ENCODE peak calls at places on chromosomes 13 and 19, in ten cellular contexts. One of them, this sample, is unnamed.

GRCh38 chr19:48708471-48708870 is 11.1 kb downstream of the MAMSTR start:
- DNase-seq in GM12878: no peak
- DNase-seq in ovary: no peak
- DNase-seq in IMR-90: no peak
- DNase-seq in heart left ventricle: no peak
- DNase-seq in upper lobe of left lung: no peak
- DNase-seq in right lobe of liver: no peak
- DNase-seq in transverse colon: no peak
- DNase-seq in HCT116: no peak
- DNase-seq in endothelial cell of umbilical vein: no peak
- DNase-seq in this sample: no peak

GRCh38 chr19:46955813-46956371 is 63.7 kb upstream of the NPAS1 start:
- DNase-seq in HCT116: no peak
- DNase-seq in endothelial cell of umbilical vein: no peak
- DNase-seq in transverse colon: no peak
- DNase-seq in ovary: no peak
- DNase-seq in upper lobe of left lung: no peak
- DNase-seq in right lobe of liver: no peak
- DNase-seq in GM12878: no peak
- DNase-seq in heart left ventricle: no peak
- DNase-seq in IMR-90: no peak
- DNase-seq in this sample: no peak

GRCh38 chr13:109672545-109672944 is 113.8 kb downstream of the IRS2 start:
- DNase-seq in HCT116: no peak
- DNase-seq in IMR-90: peak
- DNase-seq in GM12878: no peak
- DNase-seq in right lobe of liver: no peak
- DNase-seq in ovary: no peak
- DNase-seq in upper lobe of left lung: no peak
- DNase-seq in endothelial cell of umbilical vein: no peak
- DNase-seq in heart left ventricle: no peak
- DNase-seq in transverse colon: no peak
- DNase-seq in this sample: no peak

GRCh38 chr19:10639836-10640235 is 14.3 kb upstream of the ILF3 start:
- DNase-seq in ovary: no peak
- DNase-seq in GM12878: peak
- DNase-seq in right lobe of liver: no peak
- DNase-seq in endothelial cell of umbilical vein: no peak
- DNase-seq in IMR-90: no peak
- DNase-seq in upper lobe of left lung: no peak
- DNase-seq in transverse colon: no peak
- DNase-seq in HCT116: no peak
- DNase-seq in heart left ventricle: no peak
- DNase-seq in this sample: no peak

GRCh38 chr19:43743059-43743458 is 11.7 kb downstream of the SMG9 start:
- DNase-seq in transverse colon: no peak
- DNase-seq in right lobe of liver: no peak
- DNase-seq in GM12878: no peak
- DNase-seq in heart left ventricle: no peak
- DNase-seq in endothelial cell of umbilical vein: no peak
- DNase-seq in IMR-90: peak
- DNase-seq in upper lobe of left lung: no peak
- DNase-seq in HCT116: no peak
- DNase-seq in ovary: no peak
- DNase-seq in this sample: no peak

GRCh38 chr19:46536391-46536790 is 40.7 kb upstream of the PNMA8B start:
- DNase-seq in upper lobe of left lung: no peak
- DNase-seq in right lobe of liver: no peak
- DNase-seq in ovary: no peak
- DNase-seq in IMR-90: no peak
- DNase-seq in transverse colon: no peak
- DNase-seq in endothelial cell of umbilical vein: no peak
- DNase-seq in heart left ventricle: no peak
- DNase-seq in GM12878: no peak
- DNase-seq in HCT116: no peak
- DNase-seq in this sample: no peak

GRCh38 chr13:33827152-33827551 is 9.2 kb downstream of the RFC3 start:
- DNase-seq in right lobe of liver: no peak
- DNase-seq in IMR-90: no peak
- DNase-seq in heart left ventricle: no peak
- DNase-seq in ovary: no peak
- DNase-seq in endothelial cell of umbilical vein: no peak
- DNase-seq in upper lobe of left lung: no peak
- DNase-seq in transverse colon: no peak
- DNase-seq in HCT116: no peak
- DNase-seq in GM12878: no peak
- DNase-seq in this sample: no peak

GRCh38 chr19:36916991-36917390 is 859 bp downstream of the ZNF568 start:
- DNase-seq in ovary: no peak
- DNase-seq in endothelial cell of umbilical vein: no peak
- DNase-seq in right lobe of liver: no peak
- DNase-seq in IMR-90: peak
- DNase-seq in HCT116: no peak
- DNase-seq in upper lobe of left lung: no peak
- DNase-seq in heart left ventricle: no peak
- DNase-seq in GM12878: no peak
- DNase-seq in transverse colon: no peak
- DNase-seq in this sample: peak

GRCh38 chr13:24892844-24893243 is 128.9 kb downstream of the RNF17 start:
- DNase-seq in ovary: no peak
- DNase-seq in upper lobe of left lung: no peak
- DNase-seq in GM12878: no peak
- DNase-seq in HCT116: no peak
- DNase-seq in right lobe of liver: no peak
- DNase-seq in endothelial cell of umbilical vein: no peak
- DNase-seq in IMR-90: no peak
- DNase-seq in heart left ventricle: no peak
- DNase-seq in transverse colon: no peak
- DNase-seq in this sample: no peak

GRCh38 chr19:50568321-50569022 is at the start of gene LRRC4B:
- DNase-seq in GM12878: no peak
- DNase-seq in right lobe of liver: no peak
- DNase-seq in ovary: no peak
- DNase-seq in heart left ventricle: no peak
- DNase-seq in endothelial cell of umbilical vein: no peak
- DNase-seq in transverse colon: no peak
- DNase-seq in upper lobe of left lung: no peak
- DNase-seq in HCT116: no peak
- DNase-seq in IMR-90: no peak
- DNase-seq in this sample: no peak

GRCh38 chr19:8648240-8648639 is 17.8 kb downstream of the NFILZ start:
- DNase-seq in endothelial cell of umbilical vein: no peak
- DNase-seq in right lobe of liver: no peak
- DNase-seq in ovary: no peak
- DNase-seq in IMR-90: no peak
- DNase-seq in transverse colon: no peak
- DNase-seq in HCT116: no peak
- DNase-seq in heart left ventricle: no peak
- DNase-seq in GM12878: no peak
- DNase-seq in upper lobe of left lung: no peak
- DNase-seq in this sample: peak

GRCh38 chr19:51808333-51808986 is 13.5 kb downstream of the FPR3 start:
- DNase-seq in GM12878: no peak
- DNase-seq in ovary: no peak
- DNase-seq in endothelial cell of umbilical vein: peak
- DNase-seq in transverse colon: no peak
- DNase-seq in upper lobe of left lung: no peak
- DNase-seq in HCT116: no peak
- DNase-seq in IMR-90: no peak
- DNase-seq in heart left ventricle: no peak
- DNase-seq in right lobe of liver: no peak
- DNase-seq in this sample: no peak
- TF ChIP-seq CTCF in GM12878: no peak
- TF ChIP-seq CTCF in ovary: no peak
- TF ChIP-seq CTCF in endothelial cell of umbilical vein: no peak
- TF ChIP-seq CTCF in transverse colon: no peak
- TF ChIP-seq CTCF in upper lobe of left lung: no peak
- TF ChIP-seq CTCF in HCT116: no peak
- TF ChIP-seq CTCF in IMR-90: no peak
- TF ChIP-seq CTCF in heart left ventricle: peak
- TF ChIP-seq CTCF in right lobe of liver: peak
- TF ChIP-seq CTCF in this sample: peak

GRCh38 chr19:7636317-7636690 is 606 bp upstream of the STXBP2 start:
- DNase-seq in heart left ventricle: no peak
- DNase-seq in endothelial cell of umbilical vein: no peak
- DNase-seq in transverse colon: no peak
- DNase-seq in HCT116: no peak
- DNase-seq in GM12878: no peak
- DNase-seq in upper lobe of left lung: no peak
- DNase-seq in ovary: no peak
- DNase-seq in right lobe of liver: no peak
- DNase-seq in IMR-90: no peak
- DNase-seq in this sample: no peak

GRCh38 chr19:7635670-7636069 is 1.2 kb upstream of the STXBP2 start:
- DNase-seq in transverse colon: no peak
- DNase-seq in HCT116: no peak
- DNase-seq in GM12878: no peak
- DNase-seq in heart left ventricle: no peak
- DNase-seq in endothelial cell of umbilical vein: no peak
- DNase-seq in IMR-90: no peak
- DNase-seq in upper lobe of left lung: no peak
- DNase-seq in right lobe of liver: no peak
- DNase-seq in ovary: no peak
- DNase-seq in this sample: no peak

GRCh38 chr19:7638802-7639465 is 2.0 kb downstream of the STXBP2 start:
- DNase-seq in ovary: no peak
- DNase-seq in GM12878: no peak
- DNase-seq in heart left ventricle: no peak
- DNase-seq in upper lobe of left lung: no peak
- DNase-seq in HCT116: no peak
- DNase-seq in IMR-90: no peak
- DNase-seq in right lobe of liver: no peak
- DNase-seq in transverse colon: no peak
- DNase-seq in endothelial cell of umbilical vein: no peak
- DNase-seq in this sample: no peak

GRCh38 chr19:7637374-7638256 is 705 bp downstream of the STXBP2 start:
- DNase-seq in HCT116: no peak
- DNase-seq in endothelial cell of umbilical vein: peak
- DNase-seq in ovary: no peak
- DNase-seq in right lobe of liver: peak
- DNase-seq in GM12878: no peak
- DNase-seq in upper lobe of left lung: peak
- DNase-seq in transverse colon: peak
- DNase-seq in heart left ventricle: no peak
- DNase-seq in IMR-90: no peak
- DNase-seq in this sample: peak

GRCh38 chr19:7636691-7637373 is at the start of gene STXBP2:
- DNase-seq in ovary: peak
- DNase-seq in right lobe of liver: peak
- DNase-seq in upper lobe of left lung: peak
- DNase-seq in IMR-90: no peak
- DNase-seq in GM12878: peak
- DNase-seq in endothelial cell of umbilical vein: peak
- DNase-seq in HCT116: peak
- DNase-seq in transverse colon: peak
- DNase-seq in heart left ventricle: no peak
- DNase-seq in this sample: peak
- H3K27ac ChIP-seq in ovary: no peak
- H3K27ac ChIP-seq in right lobe of liver: peak
- H3K27ac ChIP-seq in upper lobe of left lung: peak
- H3K27ac ChIP-seq in IMR-90: no peak
- H3K27ac ChIP-seq in GM12878: peak
- H3K27ac ChIP-seq in endothelial cell of umbilical vein: peak
- H3K27ac ChIP-seq in HCT116: peak
- H3K27ac ChIP-seq in transverse colon: peak
- H3K27ac ChIP-seq in heart left ventricle: no peak
- H3K27ac ChIP-seq in this sample: peak

DNA sequence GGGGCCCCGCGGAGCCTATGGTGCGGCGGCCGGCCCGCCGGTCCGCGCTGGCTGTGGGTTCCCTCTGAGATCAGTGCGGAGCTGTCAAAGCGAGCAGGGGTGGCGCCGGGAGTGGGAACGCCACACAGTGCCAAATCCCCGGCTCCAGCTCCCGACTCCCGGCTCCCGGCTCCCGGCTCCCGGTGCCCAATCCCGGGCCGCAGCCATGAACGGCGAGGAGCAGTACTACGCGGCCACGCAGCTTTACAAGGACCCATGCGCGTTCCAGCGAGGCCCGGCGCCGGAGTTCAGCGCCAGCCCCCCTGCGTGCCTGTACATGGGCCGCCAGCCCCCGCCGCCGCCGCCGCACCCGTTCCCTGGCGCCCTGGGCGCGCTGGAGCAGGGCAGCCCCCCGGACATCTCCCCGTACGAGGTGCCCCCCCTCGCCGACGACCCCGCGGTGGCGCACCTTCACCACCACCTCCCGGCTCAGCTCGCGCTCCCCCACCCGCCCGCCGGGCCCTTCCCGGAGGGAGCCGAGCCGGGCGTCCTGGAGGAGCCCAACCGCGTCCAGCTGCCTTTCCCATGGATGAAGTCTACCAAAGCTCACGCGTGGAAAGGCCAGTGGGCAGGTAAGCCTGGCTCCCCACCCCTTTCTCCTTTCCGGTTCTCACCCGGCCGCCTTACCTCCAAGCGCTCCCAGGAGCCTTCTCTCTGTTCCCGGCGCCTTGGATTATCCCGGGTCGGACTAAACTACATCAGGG is at the start of gene PDX1:
- DNase-seq in upper lobe of left lung: no peak
- DNase-seq in endothelial cell of umbilical vein: no peak
- DNase-seq in transverse colon: peak
- DNase-seq in right lobe of liver: peak
- DNase-seq in heart left ventricle: no peak
- DNase-seq in ovary: no peak
- DNase-seq in GM12878: no peak
- DNase-seq in HCT116: no peak
- DNase-seq in IMR-90: no peak
- DNase-seq in this sample: peak
- TF ChIP-seq POLR2A in upper lobe of left lung: no peak
- TF ChIP-seq POLR2A in endothelial cell of umbilical vein: no peak
- TF ChIP-seq POLR2A in transverse colon: no peak
- TF ChIP-seq POLR2A in right lobe of liver: no peak
- TF ChIP-seq POLR2A in heart left ventricle: no peak
- TF ChIP-seq POLR2A in ovary: no peak
- TF ChIP-seq POLR2A in GM12878: no peak
- TF ChIP-seq POLR2A in HCT116: no peak
- TF ChIP-seq POLR2A in IMR-90: no peak
- TF ChIP-seq POLR2A in this sample: no peak

DNA sequence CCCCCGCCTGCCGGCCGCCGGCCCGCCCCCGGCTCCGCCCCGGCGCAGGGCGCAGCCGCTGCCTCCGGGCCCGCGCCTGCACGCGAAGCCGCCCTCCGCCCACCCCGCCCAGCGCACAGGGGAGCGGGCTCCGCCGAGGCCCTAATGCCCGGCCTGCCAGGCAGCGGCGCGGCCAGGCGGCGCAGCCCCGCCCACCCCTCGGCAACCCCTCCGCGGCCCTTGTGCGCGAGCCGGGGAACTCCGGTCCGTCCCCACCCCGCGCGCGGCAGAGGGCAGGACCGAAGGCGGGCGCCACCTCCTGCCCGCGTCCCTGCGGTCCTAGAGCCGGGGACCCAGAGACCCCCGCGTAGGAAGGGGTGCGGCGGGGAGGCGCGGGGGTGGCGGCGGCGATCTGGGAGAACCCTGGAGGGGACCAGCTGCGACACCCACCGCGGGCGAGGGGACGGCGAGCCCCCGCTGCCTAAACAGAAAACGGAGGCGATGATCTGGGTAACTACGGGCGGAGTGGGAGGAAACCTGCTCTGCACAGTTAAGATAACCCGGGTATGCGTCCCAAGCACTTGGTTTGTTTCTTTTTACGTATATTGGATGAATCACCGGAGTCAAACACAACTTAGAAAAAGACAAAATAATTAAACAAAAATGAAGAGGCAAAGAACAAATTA is 351 bp upstream of the USP12 start:
- DNase-seq in GM12878: no peak
- DNase-seq in transverse colon: peak
- DNase-seq in IMR-90: peak
- DNase-seq in HCT116: peak
- DNase-seq in upper lobe of left lung: peak
- DNase-seq in heart left ventricle: peak
- DNase-seq in right lobe of liver: peak
- DNase-seq in ovary: peak
- DNase-seq in endothelial cell of umbilical vein: peak
- DNase-seq in this sample: peak
- TF ChIP-seq CTCF in GM12878: no peak
- TF ChIP-seq CTCF in transverse colon: no peak
- TF ChIP-seq CTCF in IMR-90: peak
- TF ChIP-seq CTCF in HCT116: no peak
- TF ChIP-seq CTCF in upper lobe of left lung: peak
- TF ChIP-seq CTCF in heart left ventricle: peak
- TF ChIP-seq CTCF in right lobe of liver: peak
- TF ChIP-seq CTCF in ovary: no peak
- TF ChIP-seq CTCF in endothelial cell of umbilical vein: no peak
- TF ChIP-seq CTCF in this sample: no peak